ENCODE peak calls at places on chromosomes 7 and 10, in seven cellular contexts. One of them, this sample, is unnamed.

GRCh38 chr10:112755446-112756117 is 194.5 kb upstream of the TCF7L2 start:
- DNase-seq in fibroblast of lung: no peak
- DNase-seq in GM12878: no peak
- DNase-seq in hepatocyte: no peak
- DNase-seq in OCI-LY7: no peak
- DNase-seq in H9: no peak
- DNase-seq in MM.1S: no peak
- DNase-seq in this sample: no peak

GRCh38 chr10:26699631-26700030 is 2.1 kb downstream of the PDSS1 start:
- DNase-seq in fibroblast of lung: no peak
- DNase-seq in GM12878: no peak
- DNase-seq in hepatocyte: no peak
- DNase-seq in OCI-LY7: no peak
- DNase-seq in H9: no peak
- DNase-seq in MM.1S: no peak
- DNase-seq in this sample: peak; percentile 72

GRCh38 chr7:106421181-106421762 is 136.5 kb upstream of the NAMPT start:
- DNase-seq in fibroblast of lung: peak; percentile 98
- DNase-seq in GM12878: no peak
- DNase-seq in hepatocyte: peak; percentile 72
- DNase-seq in OCI-LY7: no peak
- DNase-seq in H9: no peak
- DNase-seq in MM.1S: no peak
- DNase-seq in this sample: peak; percentile 86

GRCh38 chr10:82572686-82573226 is 697.8 kb downstream of the NRG3 start:
- DNase-seq in fibroblast of lung: no peak
- DNase-seq in GM12878: no peak
- DNase-seq in hepatocyte: no peak
- DNase-seq in OCI-LY7: no peak
- DNase-seq in H9: no peak
- DNase-seq in MM.1S: no peak
- DNase-seq in this sample: no peak

GRCh38 chr10:68832596-68832995 is 5.3 kb downstream of the STOX1 start:
- DNase-seq in fibroblast of lung: no peak
- DNase-seq in GM12878: no peak
- DNase-seq in hepatocyte: no peak
- DNase-seq in OCI-LY7: no peak
- DNase-seq in H9: no peak
- DNase-seq in MM.1S: no peak
- DNase-seq in this sample: no peak

GRCh38 chr10:61939575-61940301 is 38.2 kb downstream of the ARID5B start:
- DNase-seq in fibroblast of lung: peak; percentile 94
- DNase-seq in GM12878: no peak
- DNase-seq in hepatocyte: no peak
- DNase-seq in OCI-LY7: no peak
- DNase-seq in H9: no peak
- DNase-seq in MM.1S: no peak
- DNase-seq in this sample: peak; percentile 26

GRCh38 chr7:133649593-133649992 is 396.7 kb downstream of the EXOC4 start:
- DNase-seq in fibroblast of lung: peak; percentile 9
- DNase-seq in GM12878: no peak
- DNase-seq in hepatocyte: no peak
- DNase-seq in OCI-LY7: no peak
- DNase-seq in H9: no peak
- DNase-seq in MM.1S: no peak
- DNase-seq in this sample: no peak

GRCh38 chr10:20949967-20950366 is 52.9 kb upstream of the NEBL start:
- DNase-seq in fibroblast of lung: no peak
- DNase-seq in GM12878: no peak
- DNase-seq in hepatocyte: no peak
- DNase-seq in OCI-LY7: no peak
- DNase-seq in H9: no peak
- DNase-seq in MM.1S: no peak
- DNase-seq in this sample: no peak

GRCh38 chr10:35271086-35271834 is 65.0 kb upstream of the CCNY start:
- DNase-seq in fibroblast of lung: no peak
- DNase-seq in GM12878: no peak
- DNase-seq in hepatocyte: no peak
- DNase-seq in OCI-LY7: no peak
- DNase-seq in H9: no peak
- DNase-seq in MM.1S: no peak
- DNase-seq in this sample: peak; percentile 66

GRCh38 chr7:113083132-113083833 is 3.3 kb downstream of the GPR85 start:
- DNase-seq in fibroblast of lung: no peak
- DNase-seq in GM12878: no peak
- DNase-seq in hepatocyte: peak; percentile 23
- DNase-seq in OCI-LY7: no peak
- DNase-seq in H9: no peak
- DNase-seq in MM.1S: peak; percentile 82
- DNase-seq in this sample: no peak

GRCh38 chr10:55631071-55631654 is 729.9 kb downstream of the ZWINT start:
- DNase-seq in fibroblast of lung: peak; percentile 53
- DNase-seq in GM12878: no peak
- DNase-seq in hepatocyte: peak; percentile 90
- DNase-seq in OCI-LY7: no peak
- DNase-seq in H9: peak; percentile 91
- DNase-seq in MM.1S: peak; percentile 59
- DNase-seq in this sample: peak; percentile 58

GRCh38 chr7:142557971-142558582 is 191.2 kb upstream of the PRSS1 start:
- DNase-seq in fibroblast of lung: peak; percentile 64
- DNase-seq in GM12878: no peak
- DNase-seq in hepatocyte: peak; percentile 44
- DNase-seq in OCI-LY7: peak; percentile 48
- DNase-seq in H9: peak; percentile 70
- DNase-seq in MM.1S: peak; percentile 75
- DNase-seq in this sample: no peak

GRCh38 chr7:324011-324410 is 34.0 kb downstream of the FOXL3 start:
- DNase-seq in fibroblast of lung: no peak
- DNase-seq in GM12878: no peak
- DNase-seq in hepatocyte: no peak
- DNase-seq in OCI-LY7: no peak
- DNase-seq in H9: no peak
- DNase-seq in MM.1S: no peak
- DNase-seq in this sample: peak; percentile 23

GRCh38 chr7:25720427-25720826 is 431.6 kb upstream of the NFE2L3 start:
- DNase-seq in fibroblast of lung: peak; percentile 14
- DNase-seq in GM12878: no peak
- DNase-seq in hepatocyte: no peak
- DNase-seq in OCI-LY7: peak; percentile 14
- DNase-seq in H9: no peak
- DNase-seq in MM.1S: no peak
- DNase-seq in this sample: no peak

GRCh38 chr7:29207469-29207868 is 12.9 kb downstream of the CHN2 start:
- DNase-seq in fibroblast of lung: no peak
- DNase-seq in GM12878: no peak
- DNase-seq in hepatocyte: no peak
- DNase-seq in OCI-LY7: no peak
- DNase-seq in H9: no peak
- DNase-seq in MM.1S: no peak
- DNase-seq in this sample: no peak

GRCh38 chr10:12780634-12781601 is 220.6 kb downstream of the CCDC3 start:
- DNase-seq in fibroblast of lung: no peak
- DNase-seq in GM12878: no peak
- DNase-seq in hepatocyte: no peak
- DNase-seq in OCI-LY7: no peak
- DNase-seq in H9: no peak
- DNase-seq in MM.1S: no peak
- DNase-seq in this sample: no peak

GRCh38 chr10:12782537-12782936 is 219.0 kb downstream of the CCDC3 start:
- DNase-seq in fibroblast of lung: peak; percentile 31
- DNase-seq in GM12878: no peak
- DNase-seq in hepatocyte: peak; percentile 54
- DNase-seq in OCI-LY7: peak; percentile 53
- DNase-seq in H9: peak; percentile 60
- DNase-seq in MM.1S: no peak
- DNase-seq in this sample: peak; percentile 57

GRCh38 chr10:12785338-12785934 is 216.1 kb downstream of the CCDC3 start:
- DNase-seq in fibroblast of lung: no peak
- DNase-seq in GM12878: no peak
- DNase-seq in hepatocyte: no peak
- DNase-seq in OCI-LY7: no peak
- DNase-seq in H9: no peak
- DNase-seq in MM.1S: no peak
- DNase-seq in this sample: no peak

GRCh38 chr10:12784646-12785045 is 216.9 kb downstream of the CCDC3 start:
- DNase-seq in fibroblast of lung: no peak
- DNase-seq in GM12878: no peak
- DNase-seq in hepatocyte: no peak
- DNase-seq in OCI-LY7: no peak
- DNase-seq in H9: no peak
- DNase-seq in MM.1S: no peak
- DNase-seq in this sample: no peak

GRCh38 chr10:12783326-12783725 is 218.2 kb downstream of the CCDC3 start:
- DNase-seq in fibroblast of lung: no peak
- DNase-seq in GM12878: no peak
- DNase-seq in hepatocyte: no peak
- DNase-seq in OCI-LY7: no peak
- DNase-seq in H9: no peak
- DNase-seq in MM.1S: no peak
- DNase-seq in this sample: no peak
- H2AFZ ChIP-seq in fibroblast of lung: no peak overlapping the region
- H2AFZ ChIP-seq in GM12878: no peak overlapping the region
- H2AFZ ChIP-seq in hepatocyte: no peak overlapping the region
- H2AFZ ChIP-seq in OCI-LY7: no peak overlapping the region
- H2AFZ ChIP-seq in H9: no peak overlapping the region
- H2AFZ ChIP-seq in MM.1S: no peak overlapping the region
- H2AFZ ChIP-seq in this sample: no peak overlapping the region

DNA sequence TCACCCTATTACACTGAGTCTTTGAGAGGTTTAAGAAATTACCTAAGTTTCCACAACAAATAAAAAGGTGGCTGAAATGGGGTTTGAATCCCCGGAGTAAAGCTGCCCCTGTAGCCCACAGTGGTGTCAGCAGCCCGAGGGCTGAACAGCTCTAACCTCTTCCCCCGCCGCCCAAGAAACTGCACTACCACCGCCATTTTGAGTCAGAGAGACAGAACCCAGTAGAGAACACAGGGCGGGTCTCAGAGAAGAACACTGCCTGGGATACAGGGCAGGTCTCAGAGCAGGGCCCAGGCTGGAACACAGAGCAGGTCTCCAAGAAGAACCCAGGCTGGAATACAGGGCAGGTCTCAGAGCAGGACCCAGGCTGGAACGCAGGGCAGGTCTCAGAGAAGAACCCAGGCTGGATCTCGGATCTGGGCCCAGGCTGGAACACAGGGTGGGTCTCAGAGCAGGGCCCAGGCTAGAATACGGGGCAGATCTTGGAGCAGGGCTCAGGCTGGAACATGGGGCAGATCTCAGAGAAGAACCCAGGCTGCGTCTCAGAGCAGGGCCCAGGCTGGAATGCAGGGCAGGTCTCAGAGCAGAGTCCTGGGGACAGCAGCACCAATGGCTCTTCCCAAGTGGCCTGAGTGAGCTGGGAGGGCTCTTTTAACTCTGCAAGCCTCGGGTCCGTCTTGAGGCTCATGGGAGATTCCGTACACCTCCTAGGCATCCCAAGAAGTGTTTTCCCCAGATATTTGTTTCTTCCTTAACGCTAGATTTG is 85.9 kb upstream of the LANCL2 start:
- DNase-seq in fibroblast of lung: no peak
- DNase-seq in GM12878: no peak
- DNase-seq in hepatocyte: no peak
- DNase-seq in OCI-LY7: no peak
- DNase-seq in H9: no peak
- DNase-seq in MM.1S: no peak
- DNase-seq in this sample: no peak
- H2AFZ ChIP-seq in fibroblast of lung: no peak overlapping the region
- H2AFZ ChIP-seq in GM12878: no peak overlapping the region
- H2AFZ ChIP-seq in hepatocyte: no peak overlapping the region
- H2AFZ ChIP-seq in OCI-LY7: no peak overlapping the region
- H2AFZ ChIP-seq in H9: no peak overlapping the region
- H2AFZ ChIP-seq in MM.1S: no peak overlapping the region
- H2AFZ ChIP-seq in this sample: no peak overlapping the region

DNA sequence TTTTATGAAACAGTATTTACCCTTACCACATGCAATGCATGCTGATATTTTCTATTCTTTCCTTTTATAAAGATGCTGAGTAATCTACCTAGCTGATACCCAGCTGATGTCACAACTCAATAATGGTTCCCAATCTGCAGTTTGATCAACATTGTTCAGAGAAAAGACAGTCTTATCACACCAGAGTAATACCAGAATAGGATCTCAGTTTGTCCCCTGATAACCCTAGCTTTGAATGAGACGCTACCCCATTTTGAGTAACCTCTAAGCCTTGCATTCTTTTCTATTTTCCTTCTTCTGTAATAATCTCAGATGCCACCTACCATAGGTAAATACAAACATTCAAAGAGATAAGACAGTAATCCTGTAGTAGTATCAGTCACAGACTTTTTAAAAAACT is 99.6 kb upstream of the RELN start:
- DNase-seq in fibroblast of lung: no peak
- DNase-seq in GM12878: no peak
- DNase-seq in hepatocyte: no peak
- DNase-seq in OCI-LY7: no peak
- DNase-seq in H9: no peak
- DNase-seq in MM.1S: no peak
- DNase-seq in this sample: no peak
- H2AFZ ChIP-seq in fibroblast of lung: no peak overlapping the region
- H2AFZ ChIP-seq in GM12878: no peak overlapping the region
- H2AFZ ChIP-seq in hepatocyte: no peak overlapping the region
- H2AFZ ChIP-seq in OCI-LY7: no peak overlapping the region
- H2AFZ ChIP-seq in H9: no peak overlapping the region
- H2AFZ ChIP-seq in MM.1S: no peak overlapping the region
- H2AFZ ChIP-seq in this sample: no peak overlapping the region

GRCh38 chr10:24730811-24731210 is 7.1 kb upstream of the ARHGAP21 start:
- DNase-seq in fibroblast of lung: no peak
- DNase-seq in GM12878: no peak
- DNase-seq in hepatocyte: no peak
- DNase-seq in OCI-LY7: no peak
- DNase-seq in H9: no peak
- DNase-seq in MM.1S: no peak
- DNase-seq in this sample: no peak

GRCh38 chr10:24726626-24727025 is 2.9 kb upstream of the ARHGAP21 start:
- DNase-seq in fibroblast of lung: no peak
- DNase-seq in GM12878: no peak
- DNase-seq in hepatocyte: no peak
- DNase-seq in OCI-LY7: no peak
- DNase-seq in H9: no peak
- DNase-seq in MM.1S: no peak
- DNase-seq in this sample: no peak

GRCh38 chr10:24724381-24725228 is 918 bp upstream of the ARHGAP21 start:
- DNase-seq in fibroblast of lung: peak; percentile 97
- DNase-seq in GM12878: peak; percentile 90
- DNase-seq in hepatocyte: peak; percentile 98
- DNase-seq in OCI-LY7: peak; percentile 97
- DNase-seq in H9: peak; percentile 96
- DNase-seq in MM.1S: peak; percentile 97
- DNase-seq in this sample: peak; percentile 99

GRCh38 chr10:24723788-24724380 is at the start of gene ARHGAP21:
- DNase-seq in fibroblast of lung: peak; percentile 79
- DNase-seq in GM12878: no peak
- DNase-seq in hepatocyte: peak; percentile 84
- DNase-seq in OCI-LY7: peak; percentile 63
- DNase-seq in H9: peak; percentile 61
- DNase-seq in MM.1S: peak; percentile 51
- DNase-seq in this sample: peak; percentile 94

DNA sequence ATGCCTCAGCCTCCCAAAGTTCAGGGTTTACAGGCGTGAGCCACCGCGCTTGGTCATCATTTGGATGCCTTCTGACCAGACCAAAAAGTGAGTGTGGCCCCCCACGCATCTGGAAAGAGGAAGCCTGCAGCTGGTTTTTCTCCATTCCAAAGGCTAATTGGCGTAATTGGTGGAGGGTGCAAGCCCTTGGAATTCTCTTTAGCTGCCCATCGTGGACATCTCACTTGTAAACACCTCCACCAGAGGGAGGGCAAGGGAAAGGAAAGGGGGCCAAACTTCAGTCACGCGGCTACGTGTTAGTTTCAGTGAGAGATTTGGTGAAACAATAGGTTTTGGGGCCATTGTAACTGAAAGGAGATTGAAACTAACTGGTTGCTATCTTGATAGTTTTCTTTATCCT is 4.1 kb upstream of the ARHGAP21 start:
- DNase-seq in fibroblast of lung: no peak
- DNase-seq in GM12878: no peak
- DNase-seq in hepatocyte: peak; percentile 13
- DNase-seq in OCI-LY7: no peak
- DNase-seq in H9: peak; percentile 42
- DNase-seq in MM.1S: no peak
- DNase-seq in this sample: no peak
- H2AFZ ChIP-seq in fibroblast of lung: no peak overlapping the region
- H2AFZ ChIP-seq in GM12878: no peak overlapping the region
- H2AFZ ChIP-seq in hepatocyte: no peak overlapping the region
- H2AFZ ChIP-seq in OCI-LY7: no peak overlapping the region
- H2AFZ ChIP-seq in H9: no peak overlapping the region
- H2AFZ ChIP-seq in MM.1S: no peak overlapping the region
- H2AFZ ChIP-seq in this sample: no peak overlapping the region